ENCODE peak calls at places on chromosome 9, in seven cellular contexts. O is SK-N-SH, M is hepatocyte, V is GM23338, P is astrocyte, T is PC-3, G is HCT116. Z is an unnamed sample. For H3K79me2, the result is how much of the 10 kb centered on the place peaks cover.

GRCh38 chr9:21326526-21327139 is 8.6 kb downstream of the KLHL9 start:
- DNase-seq in O (peak), V (peak), T (peak), M (peak), G (no peak), P (peak), Z (peak)

GRCh38 chr9:97615439-97616072 is 17.6 kb downstream of the TSTD2 start:
- DNase-seq in T (peak), P (peak), V (peak), M (peak), G (peak), O (peak), Z (peak)

GRCh38 chr9:93630806-93631411 is 54.5 kb downstream of the PHF2 start:
- DNase-seq in V (no peak), M (no peak), T (no peak), P (no peak), G (no peak), O (no peak), Z (no peak)

GRCh38 chr9:131165523-131165922 is 40.1 kb downstream of the NUP214 start:
- DNase-seq in T (no peak), M (no peak), O (no peak), V (no peak), P (no peak), G (no peak), Z (no peak)

GRCh38 chr9:107249131-107249533 is 33.9 kb upstream of the RAD23B start:
- DNase-seq in T (peak), O (no peak), P (peak), G (no peak), M (no peak), V (peak), Z (peak)

GRCh38 chr9:20684865-20685696 is 1.0 kb downstream of the FOCAD start:
- DNase-seq in T (peak), G (no peak), V (no peak), P (peak), O (no peak), M (peak), Z (peak)

GRCh38 chr9:136985027-136985602 is 2.3 kb downstream of the LCNL1 start:
- DNase-seq in V (peak), M (no peak), O (no peak), G (no peak), T (no peak), P (no peak), Z (no peak)

GRCh38 chr9:127923046-127923445 is 6.2 kb upstream of the ST6GALNAC4 start:
- DNase-seq in P (no peak), M (no peak), T (no peak), G (no peak), V (peak), O (peak), Z (no peak)

GRCh38 chr9:114037249-114037648 is 40.9 kb downstream of the AMBP start:
- DNase-seq in T (no peak), P (no peak), M (no peak), O (no peak), G (no peak), V (no peak), Z (no peak)

GRCh38 chr9:85290019-85290418 is 451.7 kb downstream of the AGTPBP1 start:
- DNase-seq in V (no peak), G (no peak), P (no peak), M (no peak), T (no peak), O (no peak), Z (no peak)

GRCh38 chr9:3482578-3482977 is 43.2 kb downstream of the RFX3 start:
- DNase-seq in P (no peak), T (no peak), G (no peak), O (no peak), V (no peak), M (no peak), Z (no peak)

GRCh38 chr9:135507104-135508035 is 6.9 kb downstream of the MRPS2 start:
- DNase-seq in T (no peak), V (no peak), G (no peak), M (no peak), O (peak), P (no peak), Z (no peak)

GRCh38 chr9:81052846-81053245 is 636.5 kb downstream of the TLE1 start:
- DNase-seq in O (no peak), V (no peak), T (no peak), P (peak), M (no peak), G (no peak), Z (peak)

GRCh38 chr9:130936285-130937117 is 2.5 kb downstream of the FIBCD1 start:
- DNase-seq in P (peak), G (no peak), O (no peak), V (peak), M (peak), T (peak), Z (peak)

GRCh38 chr9:89639367-89639795 is 34.6 kb downstream of the GADD45G start:
- DNase-seq in G (no peak), V (peak), T (no peak), P (no peak), O (no peak), M (no peak), Z (no peak)

GRCh38 chr9:23005061-23005690 is 558.6 kb downstream of the DMRTA1 start:
- DNase-seq in G (no peak), O (no peak), V (peak), T (no peak), M (no peak), P (no peak), Z (no peak)

GRCh38 chr9:550267-550790 is 291.2 kb upstream of the DMRT1 start:
- DNase-seq in G (no peak), T (no peak), P (no peak), O (no peak), M (no peak), V (no peak), Z (no peak)

GRCh38 chr9:79768199-79768598 is 196.4 kb downstream of the TLE4 start:
- DNase-seq in V (no peak), M (no peak), T (no peak), O (peak), P (no peak), G (no peak), Z (no peak)

GRCh38 chr9:97598461-97599288 is 34.5 kb downstream of the TSTD2 start:
- DNase-seq in G (peak), M (peak), V (peak), P (peak), T (peak), O (peak), Z (peak)

GRCh38 chr9:127927457-127928231 is 2.9 kb downstream of the PIP5KL1 start:
- DNase-seq in V (peak), P (no peak), T (peak), G (peak), M (peak), O (no peak), Z (peak)

GRCh38 chr9:110622368-110622767 is 42.8 kb upstream of the SVEP1 start:
- DNase-seq in O (no peak), G (no peak), P (no peak), T (no peak), M (no peak), V (no peak), Z (no peak)

GRCh38 chr9:79695531-79696218 is 123.9 kb downstream of the TLE4 start:
- DNase-seq in M (no peak), P (no peak), T (no peak), V (no peak), O (no peak), G (no peak), Z (no peak)

GRCh38 chr9:68546596-68547390 is 6.1 kb upstream of the TMEM252 start:
- DNase-seq in G (no peak), T (no peak), V (no peak), P (no peak), M (no peak), O (no peak), Z (no peak)

GRCh38 chr9:4939118-4939561 is 45.9 kb upstream of the JAK2 start:
- DNase-seq in M (no peak), P (no peak), O (no peak), T (no peak), V (no peak), G (no peak), Z (no peak)

GRCh38 chr9:110801426-110801825 is 132.8 kb downstream of the MUSK start:
- DNase-seq in T (peak), M (no peak), P (no peak), V (no peak), O (no peak), G (no peak), Z (no peak)

GRCh38 chr9:33778700-33779351 is 16.5 kb upstream of the PRSS3 start:
- DNase-seq in O (peak), G (peak), T (peak), V (peak), P (peak), M (peak), Z (peak)

GRCh38 chr9:135526730-135527571 is 5.7 kb downstream of the LCN1 start:
- DNase-seq in T (no peak), G (no peak), V (peak), M (no peak), O (no peak), P (no peak), Z (no peak)

GRCh38 chr9:133306242-133307194 is 29.5 kb downstream of the SURF6 start:
- DNase-seq in V (no peak), T (no peak), M (no peak), G (no peak), P (no peak), O (no peak), Z (no peak)

GRCh38 chr9:25427290-25427689 is 251.0 kb downstream of the TUSC1 start:
- DNase-seq in O (no peak), G (no peak), V (no peak), M (no peak), T (no peak), P (no peak), Z (no peak)

GRCh38 chr9:130774183-130774582 is 60.9 kb upstream of the ABL1 start:
- DNase-seq in G (no peak), P (no peak), T (no peak), V (no peak), O (no peak), M (no peak), Z (no peak)

GRCh38 chr9:20319641-20320337 is 302.5 kb downstream of the MLLT3 start:
- DNase-seq in M (peak), O (no peak), G (peak), P (peak), V (no peak), T (peak), Z (peak)

GRCh38 chr9:122239722-122240121 is 11.0 kb upstream of the LHX6 start:
- DNase-seq in V (no peak), T (no peak), P (no peak), G (no peak), M (no peak), O (no peak), Z (no peak)

GRCh38 chr9:29160763-29161353 is 1587.6 kb upstream of the C9orf72 start:
- DNase-seq in O (no peak), M (no peak), G (no peak), V (peak), T (no peak), P (no peak), Z (no peak)

DNA sequence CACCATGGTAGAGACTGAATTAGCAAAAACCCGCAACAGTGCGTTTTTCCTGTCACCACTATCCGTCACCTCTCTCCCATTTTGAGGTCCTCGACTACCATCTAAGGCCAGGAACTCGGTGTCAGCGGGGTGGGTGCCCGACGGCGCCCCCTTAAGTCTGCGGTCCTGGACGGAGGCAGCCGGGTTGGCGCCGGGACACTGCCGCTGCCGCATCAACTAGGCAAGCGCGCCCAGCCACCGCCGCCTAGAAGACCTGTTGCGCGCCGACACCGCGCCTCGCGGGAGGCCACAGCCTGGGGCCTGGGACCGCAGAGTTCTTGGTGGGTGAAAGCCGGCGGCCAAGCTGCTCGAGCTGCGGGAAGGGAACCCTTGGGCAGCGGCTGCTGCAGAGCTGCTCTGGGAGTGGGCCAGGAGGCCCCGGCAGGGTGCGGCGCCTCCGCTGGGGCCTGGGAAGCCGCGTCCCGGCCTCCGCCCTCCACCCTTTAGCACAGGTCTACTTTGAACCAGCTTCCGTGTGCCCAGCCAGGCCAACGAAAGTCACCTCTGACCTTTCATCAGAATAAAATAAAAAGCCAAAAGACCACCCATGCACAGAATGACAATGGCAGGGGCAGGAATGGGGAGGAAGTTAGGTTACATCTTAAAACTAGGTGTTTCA is 3.5 kb downstream of the FOXB2 start:
- DNase-seq in V (peak), G (no peak), P (no peak), O (peak), T (no peak), M (no peak), Z (no peak)
- H3K79me2 ChIP-seq in V (under half), G (under half), P (under half), O (under half), T (under half), M (under half), Z (under half)

DNA sequence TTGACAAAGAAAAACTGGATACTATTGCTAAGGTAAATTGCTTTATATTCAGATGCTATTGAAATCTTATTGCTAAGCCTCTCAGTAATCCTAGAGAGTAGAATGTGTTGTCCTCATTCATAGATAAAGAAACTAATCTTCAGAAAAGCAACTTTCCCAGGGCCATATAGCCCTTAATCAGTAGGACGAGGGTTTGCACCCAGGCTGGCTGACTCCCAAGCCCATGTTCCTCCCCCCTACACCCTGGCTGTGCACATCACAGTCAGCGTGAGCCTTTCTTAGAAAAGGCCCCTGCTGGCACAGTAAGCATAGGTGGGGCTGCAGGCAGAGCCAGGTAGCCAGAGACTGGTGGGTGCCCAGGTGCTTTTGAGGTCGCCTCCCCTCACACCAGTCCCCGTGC is 15.8 kb upstream of the GLIPR2 start:
- DNase-seq in T (no peak), O (no peak), M (no peak), G (no peak), P (no peak), V (no peak), Z (no peak)
- H3K4me2 ChIP-seq in T (no peak), O (no peak), M (no peak), G (no peak), P (no peak), V (no peak), Z (no peak)

DNA sequence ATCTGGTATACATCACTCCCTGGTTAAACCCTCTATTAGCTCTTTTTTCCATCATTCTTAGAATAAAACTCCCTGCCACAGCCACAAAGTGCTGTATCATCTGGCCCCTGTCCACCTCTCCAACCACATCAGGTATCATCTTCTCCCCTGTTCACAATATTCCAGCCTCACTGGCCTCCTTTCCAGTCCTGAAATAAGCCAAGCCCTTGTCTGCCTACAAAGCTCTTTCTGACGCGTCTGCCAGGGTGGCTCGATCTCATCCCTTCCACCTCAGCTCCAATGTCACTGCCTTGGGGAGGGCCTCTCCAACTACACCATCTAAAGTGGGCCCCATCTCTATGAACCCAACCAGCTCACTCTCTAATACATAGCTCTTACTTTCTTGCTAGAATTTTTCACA is 21.5 kb downstream of the CDK5RAP2 start:
- DNase-seq in P (no peak), T (no peak), M (no peak), V (no peak), G (no peak), O (no peak), Z (no peak)
- H3K79me2 ChIP-seq in P (under half), T (under half), M (under half), V (half or more), G (half or more), O (half or more), Z (under half)

GRCh38 chr9:129455151-129455995 is 165.5 kb downstream of the C9orf50 start:
- DNase-seq in M (no peak), V (peak), O (peak), T (no peak), P (no peak), G (no peak), Z (no peak)
- H3K4me2 ChIP-seq in M (peak), V (no peak), O (no peak), T (no peak), P (no peak), G (no peak), Z (no peak)